ENCODE peak calls at places on chromosomes 11 and 22, in six cellular contexts. One of them, this sample, is unnamed.

GRCh38 chr11:105236631-105237030 is 97.1 kb upstream of the CARD18 start:
- DNase-seq in stimulated activated CD8-positive, alpha-beta memory T cell treated with anti-CD3 and anti-CD28 coated beads, Interleukin-2, amount 100 ng/mL, for 48 hours: no peak
- DNase-seq in stimulated activated naive CD4-positive, alpha-beta T cell: no peak
- DNase-seq in Caki2: no peak
- DNase-seq in osteocyte: no peak
- DNase-seq in CD14-positive monocyte: no peak
- DNase-seq in this sample: no peak

GRCh38 chr11:62108017-62108750 is 15.6 kb upstream of the INCENP start:
- DNase-seq in CD14-positive monocyte: no peak
- DNase-seq in Caki2: peak
- DNase-seq in osteocyte: no peak
- DNase-seq in stimulated activated CD8-positive, alpha-beta memory T cell treated with anti-CD3 and anti-CD28 coated beads, Interleukin-2, amount 100 ng/mL, for 48 hours: no peak
- DNase-seq in stimulated activated naive CD4-positive, alpha-beta T cell: peak
- DNase-seq in this sample: peak

GRCh38 chr11:134398644-134399292 is 13.3 kb downstream of the B3GAT1 start:
- DNase-seq in CD14-positive monocyte: no peak
- DNase-seq in Caki2: no peak
- DNase-seq in osteocyte: no peak
- DNase-seq in stimulated activated CD8-positive, alpha-beta memory T cell treated with anti-CD3 and anti-CD28 coated beads, Interleukin-2, amount 100 ng/mL, for 48 hours: no peak
- DNase-seq in stimulated activated naive CD4-positive, alpha-beta T cell: no peak
- DNase-seq in this sample: no peak

GRCh38 chr11:126607374-126607773 is 251.9 kb downstream of the ST3GAL4 start:
- DNase-seq in stimulated activated CD8-positive, alpha-beta memory T cell treated with anti-CD3 and anti-CD28 coated beads, Interleukin-2, amount 100 ng/mL, for 48 hours: no peak
- DNase-seq in Caki2: peak
- DNase-seq in osteocyte: no peak
- DNase-seq in CD14-positive monocyte: no peak
- DNase-seq in stimulated activated naive CD4-positive, alpha-beta T cell: no peak
- DNase-seq in this sample: peak

GRCh38 chr11:19727246-19727645 is 14.6 kb downstream of the NAV2 start:
- DNase-seq in stimulated activated CD8-positive, alpha-beta memory T cell treated with anti-CD3 and anti-CD28 coated beads, Interleukin-2, amount 100 ng/mL, for 48 hours: no peak
- DNase-seq in osteocyte: no peak
- DNase-seq in Caki2: no peak
- DNase-seq in stimulated activated naive CD4-positive, alpha-beta T cell: no peak
- DNase-seq in CD14-positive monocyte: no peak
- DNase-seq in this sample: no peak

GRCh38 chr22:36741204-36741793 is 34.6 kb downstream of the IFT27 start:
- DNase-seq in CD14-positive monocyte: no peak
- DNase-seq in stimulated activated naive CD4-positive, alpha-beta T cell: no peak
- DNase-seq in stimulated activated CD8-positive, alpha-beta memory T cell treated with anti-CD3 and anti-CD28 coated beads, Interleukin-2, amount 100 ng/mL, for 48 hours: no peak
- DNase-seq in Caki2: peak
- DNase-seq in osteocyte: peak
- DNase-seq in this sample: no peak

GRCh38 chr22:39514373-39514973 is 5.9 kb upstream of the ATF4 start:
- DNase-seq in stimulated activated naive CD4-positive, alpha-beta T cell: peak
- DNase-seq in Caki2: peak
- DNase-seq in CD14-positive monocyte: no peak
- DNase-seq in stimulated activated CD8-positive, alpha-beta memory T cell treated with anti-CD3 and anti-CD28 coated beads, Interleukin-2, amount 100 ng/mL, for 48 hours: no peak
- DNase-seq in osteocyte: no peak
- DNase-seq in this sample: peak

GRCh38 chr11:118659956-118660645 is 19.3 kb downstream of the TREH start:
- DNase-seq in Caki2: no peak
- DNase-seq in stimulated activated naive CD4-positive, alpha-beta T cell: no peak
- DNase-seq in osteocyte: no peak
- DNase-seq in stimulated activated CD8-positive, alpha-beta memory T cell treated with anti-CD3 and anti-CD28 coated beads, Interleukin-2, amount 100 ng/mL, for 48 hours: no peak
- DNase-seq in CD14-positive monocyte: no peak
- DNase-seq in this sample: no peak

GRCh38 chr11:30967579-30967978 is 381.4 kb upstream of the MPPED2 start:
- DNase-seq in Caki2: no peak
- DNase-seq in stimulated activated CD8-positive, alpha-beta memory T cell treated with anti-CD3 and anti-CD28 coated beads, Interleukin-2, amount 100 ng/mL, for 48 hours: no peak
- DNase-seq in CD14-positive monocyte: no peak
- DNase-seq in stimulated activated naive CD4-positive, alpha-beta T cell: no peak
- DNase-seq in osteocyte: no peak
- DNase-seq in this sample: no peak

GRCh38 chr11:120536797-120537169 is 25.2 kb downstream of the GRIK4 start:
- DNase-seq in stimulated activated CD8-positive, alpha-beta memory T cell treated with anti-CD3 and anti-CD28 coated beads, Interleukin-2, amount 100 ng/mL, for 48 hours: no peak
- DNase-seq in CD14-positive monocyte: no peak
- DNase-seq in stimulated activated naive CD4-positive, alpha-beta T cell: no peak
- DNase-seq in osteocyte: no peak
- DNase-seq in Caki2: no peak
- DNase-seq in this sample: no peak

GRCh38 chr11:94586546-94586945 is 19.4 kb downstream of the PIWIL4 start:
- DNase-seq in Caki2: no peak
- DNase-seq in stimulated activated naive CD4-positive, alpha-beta T cell: no peak
- DNase-seq in osteocyte: no peak
- DNase-seq in stimulated activated CD8-positive, alpha-beta memory T cell treated with anti-CD3 and anti-CD28 coated beads, Interleukin-2, amount 100 ng/mL, for 48 hours: no peak
- DNase-seq in CD14-positive monocyte: no peak
- DNase-seq in this sample: no peak

GRCh38 chr11:112174789-112175595 is at the start of gene BCO2:
- DNase-seq in stimulated activated CD8-positive, alpha-beta memory T cell treated with anti-CD3 and anti-CD28 coated beads, Interleukin-2, amount 100 ng/mL, for 48 hours: peak
- DNase-seq in stimulated activated naive CD4-positive, alpha-beta T cell: peak
- DNase-seq in Caki2: peak
- DNase-seq in osteocyte: peak
- DNase-seq in CD14-positive monocyte: peak
- DNase-seq in this sample: peak

GRCh38 chr11:71304491-71304890 is 52.1 kb upstream of the SHANK2 start:
- DNase-seq in CD14-positive monocyte: no peak
- DNase-seq in osteocyte: peak
- DNase-seq in Caki2: no peak
- DNase-seq in stimulated activated naive CD4-positive, alpha-beta T cell: no peak
- DNase-seq in stimulated activated CD8-positive, alpha-beta memory T cell treated with anti-CD3 and anti-CD28 coated beads, Interleukin-2, amount 100 ng/mL, for 48 hours: no peak
- DNase-seq in this sample: no peak

GRCh38 chr22:31271485-31271884 is 20.8 kb downstream of the PIK3IP1 start:
- DNase-seq in stimulated activated CD8-positive, alpha-beta memory T cell treated with anti-CD3 and anti-CD28 coated beads, Interleukin-2, amount 100 ng/mL, for 48 hours: no peak
- DNase-seq in osteocyte: no peak
- DNase-seq in stimulated activated naive CD4-positive, alpha-beta T cell: no peak
- DNase-seq in CD14-positive monocyte: no peak
- DNase-seq in Caki2: peak
- DNase-seq in this sample: no peak

GRCh38 chr11:35951659-35952058 is 7.8 kb downstream of the LDLRAD3 start:
- DNase-seq in osteocyte: no peak
- DNase-seq in stimulated activated CD8-positive, alpha-beta memory T cell treated with anti-CD3 and anti-CD28 coated beads, Interleukin-2, amount 100 ng/mL, for 48 hours: no peak
- DNase-seq in CD14-positive monocyte: no peak
- DNase-seq in Caki2: no peak
- DNase-seq in stimulated activated naive CD4-positive, alpha-beta T cell: no peak
- DNase-seq in this sample: no peak

This sample was measured in endothelial cell of umbilical vein.